ENCODE peak calls at places on chromosomes 13 and 19, in five cellular contexts. K is PC-9, R is T-cell, P is SK-N-SH, F is GM18507. S is an unnamed sample.

GRCh38 chr19:4338441-4339350 is at the start of gene STAP2:
- DNase-seq in K (peak), R (no peak), P (no peak), F (no peak), S (peak)

GRCh38 chr13:110278859-110279258 is 28.1 kb downstream of the COL4A1 start:
- DNase-seq in K (no peak), R (no peak), P (no peak), F (no peak), S (no peak)

GRCh38 chr13:46181799-46182490 is at the start of gene LCP1:
- DNase-seq in F (peak), R (peak), P (no peak), K (peak), S (peak)

GRCh38 chr19:29467824-29468401 is 57.9 kb upstream of the VSTM2B start:
- DNase-seq in R (no peak), P (peak), K (peak), F (no peak), S (no peak)

GRCh38 chr13:111490611-111491010 is 170.2 kb downstream of the TEX29 start:
- DNase-seq in R (no peak), P (no peak), K (no peak), F (no peak), S (no peak)

GRCh38 chr13:81197483-81197882 is 856.6 kb upstream of the SPRY2 start:
- DNase-seq in K (no peak), F (no peak), R (no peak), P (no peak), S (no peak)

GRCh38 chr19:1651548-1652394 is 644 bp downstream of the TCF3 start:
- DNase-seq in R (peak), P (peak), K (no peak), F (no peak), S (no peak)

GRCh38 chr19:33864311-33864850 is 67.7 kb downstream of the KCTD15 start:
- DNase-seq in K (no peak), R (no peak), F (no peak), P (no peak), S (no peak)

GRCh38 chr13:48263196-48263595 is 30.2 kb downstream of the ITM2B start:
- DNase-seq in P (no peak), F (no peak), R (no peak), K (no peak), S (no peak)